ENCODE peak calls at places on chromosomes 12 and 14, in seven cellular contexts. N, K, Y, E, J, U and M are unnamed samples.

GRCh38 chr14:29016050-29016900 is 249.7 kb downstream of the FOXG1 start:
- DNase-seq in J (peak; percentile 35), K (no peak), E (no peak), Y (peak; percentile 53), U (no peak), N (no peak), M (peak; percentile 40)

GRCh38 chr12:28351414-28351813 is 161.2 kb downstream of the CCDC91 start:
- DNase-seq in U (no peak), E (no peak), J (no peak), N (no peak), K (no peak), Y (no peak), M (no peak)

GRCh38 chr12:110846615-110847566 is at the start of gene CCDC63:
- DNase-seq in J (peak; percentile 60), U (peak; percentile 66), E (peak; percentile 39), N (no peak), K (peak; percentile 56), Y (peak; percentile 73), M (no peak)

GRCh38 chr14:78164226-78164853 is 5.8 kb upstream of the NRXN3 start:
- DNase-seq in U (no peak), J (peak; percentile 38), Y (peak; percentile 59), N (no peak), K (no peak), E (peak; percentile 40), M (peak; percentile 22)

GRCh38 chr12:93336344-93336743 is 41.4 kb upstream of the NUDT4 start:
- DNase-seq in J (no peak), N (no peak), Y (no peak), E (no peak), U (no peak), K (no peak), M (no peak)

GRCh38 chr14:99687284-99688209 is 3.4 kb downstream of the CYP46A1 start:
- DNase-seq in U (no peak), E (no peak), Y (peak; percentile 49), K (no peak), N (no peak), J (peak; percentile 43), M (no peak)

GRCh38 chr12:85191-85666 is 18.7 kb downstream of the IQSEC3 start:
- DNase-seq in J (no peak), U (no peak), Y (no peak), E (no peak), K (no peak), N (no peak), M (no peak)

GRCh38 chr12:62693291-62694040 is 226.8 kb downstream of the MON2 start:
- DNase-seq in J (no peak), N (no peak), Y (no peak), K (no peak), E (no peak), U (peak; percentile 38), M (no peak)

GRCh38 chr14:22485178-22485577 is 103.8 kb downstream of the DAD1 start:
- DNase-seq in J (no peak), Y (peak; percentile 5), K (no peak), E (no peak), U (no peak), N (no peak), M (no peak)

GRCh38 chr14:93160353-93160801 is 24.3 kb downstream of the MOAP1 start:
- DNase-seq in Y (peak; percentile 46), K (no peak), J (peak; percentile 47), U (no peak), E (no peak), N (no peak), M (no peak)

GRCh38 chr12:80622271-80622670 is 85.2 kb upstream of the MYF6 start:
- DNase-seq in U (no peak), J (no peak), E (no peak), Y (no peak), N (no peak), K (no peak), M (no peak)

GRCh38 chr14:102778616-102779351 is 1.5 kb downstream of the TRAF3 start:
- DNase-seq in N (no peak), U (no peak), E (no peak), J (no peak), Y (no peak), K (no peak), M (no peak)

GRCh38 chr12:50584135-50584534 is 79.3 kb downstream of the DIP2B start:
- DNase-seq in N (no peak), E (no peak), Y (no peak), U (no peak), J (no peak), K (no peak), M (no peak)

GRCh38 chr12:50595667-50596066 is 90.9 kb downstream of the DIP2B start:
- DNase-seq in N (no peak), Y (no peak), U (no peak), E (no peak), K (no peak), J (no peak), M (no peak)

GRCh38 chr12:50590869-50591268 is 86.1 kb downstream of the DIP2B start:
- DNase-seq in Y (no peak), U (no peak), N (no peak), J (no peak), K (no peak), E (no peak), M (no peak)

DNA sequence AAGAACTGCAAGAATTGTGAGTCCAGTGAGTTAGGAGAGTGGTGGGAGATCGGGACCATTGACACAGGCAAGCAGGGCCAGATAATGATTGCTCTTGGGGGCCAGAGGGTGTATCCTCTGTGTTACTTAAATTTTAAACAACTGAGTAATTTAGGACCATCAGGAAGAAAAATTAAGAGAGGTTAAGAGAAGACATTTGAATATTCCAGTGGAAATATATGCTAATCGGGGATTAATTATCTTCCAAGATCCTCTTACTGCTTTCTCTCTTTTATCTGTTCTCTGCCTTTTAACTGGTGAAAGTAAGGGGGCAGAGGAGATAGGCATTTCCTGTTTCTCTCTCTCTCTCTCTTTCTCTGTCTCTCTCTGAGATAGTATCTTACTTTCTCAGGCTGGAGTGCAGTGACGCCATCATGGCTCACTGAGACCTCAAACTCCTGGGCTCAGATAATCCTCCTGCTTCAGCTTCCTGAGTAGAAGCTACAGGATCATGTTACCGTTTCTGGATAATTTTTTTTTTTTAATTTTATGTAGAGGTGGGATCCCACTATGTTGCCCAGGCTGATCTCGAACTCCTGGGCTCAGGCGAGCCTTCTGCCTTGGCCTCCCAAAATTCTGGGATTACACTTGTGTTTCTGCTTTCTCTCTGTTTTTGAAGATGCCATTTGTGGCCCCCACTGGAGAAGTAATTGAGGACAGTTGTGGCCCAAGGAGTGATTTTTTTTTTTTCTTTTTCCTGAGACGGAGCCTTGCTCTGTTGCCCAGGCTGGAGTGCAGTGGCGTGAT is 85.1 kb downstream of the DIP2B start:
- DNase-seq in E (no peak), Y (no peak), J (no peak), N (no peak), U (no peak), K (no peak), M (peak; percentile 72)
- H3K4me3 ChIP-seq in E (no peak overlapping the region), Y (no peak overlapping the region), J (no peak overlapping the region), N (no peak overlapping the region), U (no peak overlapping the region), K (no peak overlapping the region), M (peak overlapping the region; percentile 7)

GRCh38 chr14:39376671-39377403 is 55.4 kb downstream of the FBXO33 start:
- DNase-seq in K (no peak), J (no peak), E (no peak), Y (peak; percentile 8), U (no peak), N (no peak), M (peak; percentile 28)

GRCh38 chr14:39383026-39383626 is 49.1 kb downstream of the FBXO33 start:
- DNase-seq in K (no peak), Y (no peak), E (no peak), J (no peak), N (no peak), U (no peak), M (peak; percentile 85)

GRCh38 chr14:39381366-39381765 is 50.9 kb downstream of the FBXO33 start:
- DNase-seq in J (no peak), K (no peak), E (no peak), Y (no peak), U (no peak), N (no peak), M (no peak)

GRCh38 chr14:39384177-39384576 is 48.1 kb downstream of the FBXO33 start:
- DNase-seq in K (no peak), E (no peak), Y (no peak), U (no peak), N (no peak), J (no peak), M (no peak)

GRCh38 chr14:39382463-39382862 is 49.8 kb downstream of the FBXO33 start:
- DNase-seq in K (no peak), J (no peak), N (no peak), E (no peak), U (no peak), Y (no peak), M (no peak)
- H3K4me3 ChIP-seq in K (no peak overlapping the region), J (no peak overlapping the region), N (no peak overlapping the region), E (no peak overlapping the region), U (no peak overlapping the region), Y (no peak overlapping the region), M (no peak overlapping the region)

GRCh38 chr14:30960216-30960615 is 65.2 kb upstream of the AP4S1 start:
- DNase-seq in J (no peak), N (no peak), Y (no peak), E (no peak), K (no peak), U (no peak), M (no peak)
- H3K4me3 ChIP-seq in J (no peak overlapping the region), N (no peak overlapping the region), Y (no peak overlapping the region), E (no peak overlapping the region), K (no peak overlapping the region), U (no peak overlapping the region), M (no peak overlapping the region)

GRCh38 chr12:63848450-63848849 is 4.0 kb downstream of the SRGAP1 start:
- DNase-seq in E (no peak), N (no peak), J (no peak), Y (peak; percentile 54), K (no peak), U (no peak), M (no peak)

GRCh38 chr12:63845726-63846125 is 1.2 kb downstream of the SRGAP1 start:
- DNase-seq in K (no peak), Y (peak; percentile 79), U (no peak), E (no peak), N (no peak), J (no peak), M (no peak)

GRCh38 chr12:63844391-63845341 is at the start of gene SRGAP1:
- DNase-seq in E (peak; percentile 56), Y (peak; percentile 51), U (peak; percentile 75), N (no peak), K (peak; percentile 76), J (peak; percentile 71), M (no peak)

GRCh38 chr12:63843613-63844390 is 698 bp upstream of the SRGAP1 start:
- DNase-seq in Y (peak; percentile 95), J (peak; percentile 94), E (peak; percentile 86), N (peak; percentile 23), K (peak; percentile 88), U (peak; percentile 90), M (peak; percentile 69)

DNA sequence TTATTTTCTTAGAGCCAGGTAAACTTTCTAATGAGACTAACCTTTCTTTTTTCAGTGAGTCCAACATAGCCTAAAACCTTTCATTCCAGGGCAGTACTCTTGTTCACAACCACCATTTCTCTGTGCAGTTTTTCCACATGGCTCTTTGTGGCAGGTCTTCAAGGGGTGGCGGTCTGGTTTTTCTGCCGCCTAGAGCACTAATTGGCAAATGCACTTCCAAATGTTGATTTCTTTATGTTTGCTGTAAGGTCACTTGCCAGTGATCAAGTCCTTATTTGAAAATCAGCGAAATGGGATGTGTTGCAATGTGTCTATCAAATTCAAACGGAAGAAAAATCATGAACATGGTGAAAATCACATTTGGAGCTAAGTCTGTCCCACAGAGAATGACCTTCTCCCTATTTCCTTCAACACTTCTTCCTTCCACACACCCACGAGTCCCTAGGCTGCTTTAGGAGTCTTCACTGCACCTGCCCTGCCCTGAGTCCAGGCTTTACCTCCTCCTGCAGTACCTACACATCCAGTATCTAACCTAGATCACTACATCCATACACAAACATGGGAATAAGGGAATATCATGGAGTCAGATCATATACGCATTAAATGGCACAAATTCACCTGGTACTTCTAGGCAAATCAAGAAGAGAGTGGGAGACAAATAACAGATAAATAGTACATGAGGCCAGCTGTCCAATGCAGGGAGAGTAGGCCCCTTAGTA is 1.9 kb downstream of the SRGAP1 start:
- DNase-seq in Y (peak; percentile 24), K (no peak), U (no peak), J (peak; percentile 34), E (no peak), N (no peak), M (no peak)
- H3K4me3 ChIP-seq in Y (peak overlapping the region; percentile 26), K (peak overlapping the region; percentile 91), U (peak overlapping the region; percentile 93), J (peak overlapping the region; percentile 91), E (no peak overlapping the region), N (no peak overlapping the region), M (no peak overlapping the region)